ENCODE peak calls at places on chromosomes 1 and 21, in six cellular contexts. L, E, D, S, Y and Q are unnamed samples.

GRCh38 chr21:26544208-26544607 is 28.9 kb downstream of the CYYR1 start:
- DNase-seq in S (no peak), Y (no peak), L (no peak), D (no peak), E (no peak), Q (peak; percentile 85)

GRCh38 chr1:196535727-196536126 is 72.5 kb downstream of the KCNT2 start:
- DNase-seq in L (peak; percentile 44), S (peak; percentile 48), E (peak; percentile 53), D (no peak), Y (peak; percentile 68), Q (peak; percentile 5)

GRCh38 chr1:86833461-86834215 is 80.3 kb downstream of the SELENOF start:
- DNase-seq in E (peak; percentile 88), Y (peak; percentile 66), L (peak; percentile 94), D (peak; percentile 88), S (peak; percentile 71), Q (peak; percentile 88)

GRCh38 chr21:35138665-35139381 is 89.7 kb upstream of the RUNX1 start:
- DNase-seq in S (peak; percentile 100), Y (peak; percentile 64), D (no peak), L (peak; percentile 31), E (no peak), Q (peak; percentile 94)

GRCh38 chr21:28779914-28780313 is 212.8 kb downstream of the LTN1 start:
- DNase-seq in D (no peak), Y (no peak), L (no peak), S (no peak), E (no peak), Q (peak; percentile 33)

GRCh38 chr1:93395195-93395594 is 49.5 kb downstream of the DR1 start:
- DNase-seq in S (peak; percentile 3), L (no peak), E (no peak), Y (no peak), D (peak; percentile 84), Q (no peak)

GRCh38 chr1:7265771-7266371 is 480.6 kb downstream of the CAMTA1 start:
- DNase-seq in S (peak; percentile 98), E (no peak), L (peak; percentile 82), Y (no peak), D (peak; percentile 79), Q (peak; percentile 95)

GRCh38 chr21:41321908-41322495 is 5.4 kb downstream of the FAM3B start:
- DNase-seq in E (no peak), S (no peak), L (no peak), Y (no peak), D (no peak), Q (peak; percentile 48)

GRCh38 chr1:184287001-184287400 is 99.8 kb upstream of the C1orf21 start:
- DNase-seq in L (no peak), E (no peak), S (peak; percentile 12), D (no peak), Y (no peak), Q (no peak)

GRCh38 chr1:228339059-228339704 is 67.5 kb downstream of the TRIM11 start:
- DNase-seq in S (no peak), Y (no peak), D (no peak), E (no peak), L (no peak), Q (no peak)

GRCh38 chr1:230143534-230143933 is 76.5 kb downstream of the GALNT2 start:
- DNase-seq in L (no peak), Y (no peak), E (no peak), D (no peak), S (no peak), Q (no peak)

GRCh38 chr1:198056255-198056654 is 100.5 kb upstream of the NEK7 start:
- DNase-seq in E (peak; percentile 50), S (no peak), D (peak; percentile 5), Y (peak; percentile 24), L (no peak), Q (no peak)

GRCh38 chr1:185388346-185388745 is 71.3 kb upstream of the IVNS1ABP start:
- DNase-seq in L (no peak), Y (no peak), E (no peak), D (no peak), S (no peak), Q (no peak)

GRCh38 chr1:243244420-243244819 is 10.7 kb downstream of the CEP170 start:
- DNase-seq in D (no peak), S (no peak), E (no peak), L (no peak), Y (no peak), Q (no peak)

GRCh38 chr1:220153147-220153546 is 59.2 kb downstream of the IARS2 start:
- DNase-seq in L (peak; percentile 15), E (no peak), Y (no peak), D (no peak), S (no peak), Q (no peak)

GRCh38 chr1:202945483-202945882 is 12.6 kb downstream of the ADIPOR1 start:
- DNase-seq in L (no peak), Y (no peak), E (no peak), D (no peak), S (no peak), Q (no peak)

DNA sequence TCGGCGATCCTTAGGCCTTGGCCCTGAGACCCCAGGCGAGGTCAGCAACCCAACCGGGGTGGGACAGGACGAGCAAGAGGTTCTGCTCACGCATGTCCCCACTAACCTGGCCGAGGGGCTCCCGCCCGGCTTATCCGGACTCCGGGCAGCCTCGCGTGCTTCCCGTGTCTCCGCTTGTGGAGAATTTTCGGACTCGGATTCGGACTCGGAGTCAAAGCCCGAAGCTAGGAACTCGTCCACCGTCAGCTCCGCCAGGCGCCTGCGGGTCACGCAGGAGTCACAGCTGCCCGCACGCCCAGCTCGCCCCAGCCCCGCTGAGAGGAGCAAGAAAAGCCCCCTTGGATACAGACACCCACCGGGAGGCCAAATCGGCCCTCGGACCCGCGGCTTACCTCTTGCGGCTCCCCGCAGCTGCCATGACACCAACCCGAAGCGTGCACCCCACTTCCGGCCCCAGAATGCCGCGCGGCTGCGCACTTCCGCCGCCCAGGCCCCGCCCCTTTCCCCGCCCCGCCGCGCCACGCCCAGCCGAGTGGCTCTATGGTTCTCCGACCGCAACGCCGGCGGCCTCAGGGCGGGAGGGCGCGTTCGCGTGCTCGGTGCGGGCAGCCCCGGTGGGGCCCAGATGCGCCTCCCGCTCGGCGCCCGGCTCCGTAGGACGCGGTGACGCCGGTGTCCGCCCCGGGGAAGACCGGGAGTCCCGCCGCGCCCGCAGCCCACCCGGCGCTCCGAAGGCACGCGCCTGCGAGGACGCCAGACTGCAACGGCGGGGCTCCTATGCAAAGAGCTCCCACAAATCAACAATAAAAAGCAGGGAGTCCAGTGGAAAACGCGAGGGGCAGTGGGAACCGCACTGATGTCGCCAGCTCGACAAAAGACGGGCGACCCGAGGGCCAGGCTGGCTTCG is at the start of gene NOC2L:
- DNase-seq in E (peak; percentile 94), L (peak; percentile 86), Y (peak; percentile 96), D (peak; percentile 72), S (peak; percentile 89), Q (peak; percentile 88)
- TF ChIP-seq EZH2 in E (no peak), L (no peak), Y (no peak), D (no peak), S (no peak), Q (no peak)

DNA sequence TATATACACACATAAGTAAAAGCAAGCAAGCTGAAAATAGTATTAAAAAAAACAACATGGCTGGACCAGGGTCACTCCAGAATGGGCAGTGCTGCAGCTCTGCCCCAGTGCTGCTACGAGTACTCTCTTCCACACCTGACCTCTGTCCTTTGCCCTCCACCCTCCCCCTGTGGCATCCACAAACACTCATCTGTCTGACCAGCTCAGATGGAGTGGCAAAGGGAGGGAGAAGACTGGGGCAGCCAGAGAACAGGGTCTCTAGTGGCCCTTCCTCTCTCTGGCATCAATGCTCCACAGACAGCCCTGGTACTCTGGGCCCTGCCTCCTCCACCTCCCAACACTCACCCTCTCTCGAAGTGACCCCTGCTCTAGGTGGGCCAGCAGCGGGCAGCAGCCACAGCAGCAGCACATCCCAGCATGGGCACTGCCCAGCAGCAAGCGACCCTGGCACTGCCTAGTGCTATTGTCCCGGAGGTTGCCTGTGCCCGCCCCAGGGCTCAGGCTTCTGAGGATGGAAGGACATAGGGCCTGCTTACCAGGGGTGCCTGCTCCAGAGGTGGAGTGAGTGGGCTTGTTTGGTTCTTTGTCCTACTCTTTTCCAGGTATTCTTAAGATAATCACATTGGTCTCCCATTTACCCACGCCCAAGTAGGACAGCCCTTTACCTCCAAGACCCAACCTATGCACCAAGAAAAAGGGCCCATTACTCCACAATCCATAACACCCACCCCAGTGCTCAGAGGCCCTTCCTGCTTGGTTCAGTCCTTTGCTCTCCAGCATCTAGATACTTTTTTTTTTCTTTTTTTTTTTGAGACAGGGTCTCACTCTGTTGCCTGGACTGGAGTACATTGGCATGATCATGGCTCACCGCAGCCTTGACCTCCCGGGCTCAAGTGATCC is 6.2 kb downstream of the ARHGEF2 start:
- DNase-seq in E (no peak), Y (no peak), S (no peak), L (no peak), D (no peak), Q (no peak)
- H3K27ac ChIP-seq in E (no peak overlapping the region), Y (peak overlapping the region; percentile 1), S (no peak overlapping the region), L (no peak overlapping the region), D (no peak overlapping the region), Q (no peak overlapping the region)

GRCh38 chr1:28896609-28896986 is 17.8 kb upstream of the EPB41 start:
- DNase-seq in D (no peak), E (no peak), S (no peak), Y (no peak), L (no peak), Q (no peak)
- TF ChIP-seq EZH2 in D (no peak), E (no peak), S (no peak), Y (no peak), L (no peak), Q (no peak)

DNA sequence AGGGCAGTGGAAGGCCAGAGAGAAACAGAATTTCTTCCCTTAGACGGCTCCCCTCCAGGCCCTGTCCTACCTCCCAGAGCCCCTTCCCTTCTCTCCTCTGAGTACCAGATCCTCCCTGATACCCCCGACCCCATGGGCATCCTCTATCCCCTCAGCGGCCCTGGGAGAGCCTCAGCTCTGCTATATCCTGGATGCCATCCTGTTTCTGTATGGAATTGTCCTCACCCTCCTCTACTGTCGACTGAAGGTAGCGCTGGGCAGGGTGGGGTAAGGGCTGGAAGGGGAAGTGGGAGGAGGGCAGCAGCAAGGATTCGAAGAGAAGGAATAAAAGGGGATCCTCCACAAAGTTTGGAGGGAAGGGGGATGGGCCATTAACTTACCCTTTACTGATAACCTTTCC is 2.7 kb downstream of the FCER1G start:
- DNase-seq in L (no peak), E (no peak), S (no peak), D (no peak), Y (no peak), Q (no peak)
- H3K27ac ChIP-seq in L (peak overlapping the region; percentile 90), E (no peak overlapping the region), S (no peak overlapping the region), D (peak overlapping the region; percentile 99), Y (no peak overlapping the region), Q (no peak overlapping the region)

DNA sequence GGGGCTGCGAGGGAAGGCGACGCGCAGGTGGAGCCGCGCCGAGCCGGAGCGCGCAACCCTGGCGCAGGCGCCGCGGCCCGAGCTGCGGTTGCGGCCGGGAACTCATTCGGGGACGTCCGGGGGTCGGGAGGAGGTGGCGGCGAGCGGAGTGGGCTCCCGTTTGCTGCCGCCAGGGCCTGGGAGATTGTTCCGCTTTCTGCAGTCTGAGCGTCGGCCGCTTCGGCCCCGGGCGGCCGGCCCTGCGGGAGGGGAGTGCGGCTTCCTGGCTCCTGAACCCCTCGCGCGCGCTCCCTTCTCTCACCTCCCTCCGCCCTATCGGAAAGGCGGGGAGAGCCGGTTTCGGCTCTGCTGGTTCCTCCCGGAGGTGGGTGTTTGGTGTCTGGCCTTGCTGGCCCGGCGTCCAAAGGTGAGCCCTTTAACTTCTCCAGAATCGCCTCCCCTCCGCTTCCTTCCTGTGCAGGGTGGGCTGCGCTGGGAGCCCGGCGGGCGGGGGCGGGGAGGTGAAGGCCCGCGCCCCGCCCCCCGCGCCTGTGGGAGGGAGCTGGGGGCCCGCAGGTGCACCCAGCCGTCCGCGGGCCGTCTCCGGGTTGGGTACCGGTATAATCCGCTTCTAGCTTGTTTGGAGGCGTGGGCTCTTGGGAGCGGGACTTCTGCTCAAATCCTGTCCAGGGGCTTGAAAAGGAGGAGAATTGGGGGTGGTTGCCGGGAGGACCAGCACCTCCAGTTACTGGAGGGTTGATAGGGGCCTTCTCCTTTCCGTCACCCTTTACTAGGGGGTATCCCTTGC is 683 bp downstream of the LRRC8D start:
- DNase-seq in D (peak; percentile 62), E (peak; percentile 89), Y (peak; percentile 79), L (peak; percentile 20), S (peak; percentile 42), Q (peak; percentile 29)
- TF ChIP-seq EZH2 in D (no peak), E (no peak), Y (no peak), L (no peak), S (no peak), Q (no peak)

GRCh38 chr1:172658871-172659453 is at the start of gene FASLG:
- DNase-seq in D (no peak), Y (no peak), S (no peak), L (no peak), E (no peak), Q (no peak)
- H3K27ac ChIP-seq in D (no peak within 1 kb of the TSS), Y (no peak within 1 kb of the TSS), S (no peak within 1 kb of the TSS), L (no peak within 1 kb of the TSS), E (no peak within 1 kb of the TSS), Q (no peak within 1 kb of the TSS)